ENCODE peak calls at places on chromosomes 6 and 20, in nine cellular contexts. T, R, N, E, M, J, I, F and O are unnamed samples.

GRCh38 chr6:36752187-36752885 is 54.7 kb downstream of the RAB44 start:
- DNase-seq in T (peak), R (no peak), N (no peak), E (no peak), M (peak), J (no peak), I (no peak), F (no peak), O (no peak)

GRCh38 chr20:53165452-53165851 is 193.3 kb downstream of the TSHZ2 start:
- DNase-seq in T (no peak), R (no peak), N (no peak), E (no peak), M (peak), J (no peak), I (no peak), F (no peak), O (no peak)

GRCh38 chr6:169340395-169340794 is 86.7 kb upstream of the THBS2 start:
- DNase-seq in T (peak), R (no peak), N (peak), E (no peak), M (peak), J (no peak), I (no peak), F (no peak), O (no peak)

GRCh38 chr6:5078121-5078695 is 6.9 kb upstream of the PPP1R3G start:
- DNase-seq in T (no peak), R (no peak), N (peak), E (no peak), M (peak), J (no peak), I (no peak), F (no peak), O (no peak)

GRCh38 chr6:122753688-122754056 is 25.8 kb upstream of the FABP7 start:
- DNase-seq in T (no peak), R (no peak), N (no peak), E (no peak), M (no peak), J (no peak), I (no peak), F (no peak), O (no peak)

GRCh38 chr6:116410945-116411623 is 40.3 kb downstream of the DSE start:
- DNase-seq in T (no peak), R (no peak), N (no peak), E (peak), M (peak), J (no peak), I (peak), F (peak), O (no peak)

GRCh38 chr6:164763788-164764187 is 545.6 kb downstream of the C6orf118 start:
- DNase-seq in T (no peak), R (no peak), N (no peak), E (no peak), M (no peak), J (no peak), I (no peak), F (no peak), O (no peak)

GRCh38 chr20:11001767-11002540 is 328.2 kb upstream of the JAG1 start:
- DNase-seq in T (no peak), R (no peak), N (peak), E (peak), M (peak), J (peak), I (no peak), F (peak), O (no peak)

GRCh38 chr20:1943267-1944002 is 48.2 kb downstream of the SIRPA start:
- DNase-seq in T (no peak), R (no peak), N (no peak), E (no peak), M (peak), J (no peak), I (peak), F (no peak), O (no peak)

GRCh38 chr20:29298759-29299613 is 1958.5 kb upstream of the DEFB115 start:
- DNase-seq in T (no peak), R (no peak), N (no peak), E (no peak), M (no peak), J (peak), I (no peak), F (no peak), O (no peak)

GRCh38 chr6:79810153-79810806 is 137.1 kb downstream of the ELOVL4 start:
- DNase-seq in T (no peak), R (peak), N (no peak), E (no peak), M (no peak), J (peak), I (no peak), F (no peak), O (no peak)

GRCh38 chr6:144897441-144897921 is 612.3 kb downstream of the UTRN start:
- DNase-seq in T (no peak), R (no peak), N (peak), E (peak), M (peak), J (peak), I (no peak), F (peak), O (no peak)

GRCh38 chr6:32982702-32983492 is 14.5 kb downstream of the BRD2 start:
- DNase-seq in T (no peak), R (no peak), N (no peak), E (no peak), M (no peak), J (no peak), I (no peak), F (peak), O (no peak)

GRCh38 chr20:41166201-41167117 is 29.1 kb downstream of the PLCG1 start:
- DNase-seq in T (no peak), R (no peak), N (no peak), E (no peak), M (no peak), J (no peak), I (peak), F (no peak), O (no peak)

GRCh38 chr6:35926509-35927215 is 5.8 kb upstream of the SRPK1 start:
- DNase-seq in T (no peak), R (no peak), N (no peak), E (no peak), M (no peak), J (no peak), I (no peak), F (no peak), O (no peak)

GRCh38 chr20:38790210-38791053 is 15.1 kb upstream of the PPP1R16B start:
- DNase-seq in T (no peak), R (no peak), N (peak), E (peak), M (peak), J (peak), I (peak), F (peak), O (no peak)

GRCh38 chr20:63323298-63323820 is 30.4 kb downstream of the COL20A1 start:
- DNase-seq in T (no peak), R (no peak), N (no peak), E (no peak), M (no peak), J (no peak), I (peak), F (no peak), O (no peak)
- H3K4me3 ChIP-seq in T (no peak), R (no peak), N (no peak), E (no peak), M (no peak), J (no peak), I (no peak), F (no peak), O (no peak)

GRCh38 chr6:11648436-11648775 is 110.9 kb downstream of the TMEM170B start:
- DNase-seq in T (no peak), R (no peak), N (no peak), E (no peak), M (peak), J (no peak), I (no peak), F (no peak), O (no peak)

GRCh38 chr6:11648889-11649288 is 111.3 kb downstream of the TMEM170B start:
- DNase-seq in T (no peak), R (no peak), N (no peak), E (no peak), M (no peak), J (no peak), I (no peak), F (no peak), O (no peak)

GRCh38 chr6:11644601-11645000 is 107.1 kb downstream of the TMEM170B start:
- DNase-seq in T (no peak), R (no peak), N (no peak), E (no peak), M (no peak), J (no peak), I (no peak), F (no peak), O (no peak)

GRCh38 chr6:11644071-11644470 is 106.5 kb downstream of the TMEM170B start:
- DNase-seq in T (no peak), R (no peak), N (no peak), E (no peak), M (no peak), J (no peak), I (no peak), F (no peak), O (no peak)

GRCh38 chr6:11645016-11645415 is 107.5 kb downstream of the TMEM170B start:
- DNase-seq in T (no peak), R (no peak), N (no peak), E (no peak), M (no peak), J (no peak), I (no peak), F (peak), O (no peak)
- H3K4me3 ChIP-seq in T (no peak), R (no peak), N (no peak), E (no peak), M (no peak), J (no peak), I (no peak), F (no peak), O (no peak)

DNA sequence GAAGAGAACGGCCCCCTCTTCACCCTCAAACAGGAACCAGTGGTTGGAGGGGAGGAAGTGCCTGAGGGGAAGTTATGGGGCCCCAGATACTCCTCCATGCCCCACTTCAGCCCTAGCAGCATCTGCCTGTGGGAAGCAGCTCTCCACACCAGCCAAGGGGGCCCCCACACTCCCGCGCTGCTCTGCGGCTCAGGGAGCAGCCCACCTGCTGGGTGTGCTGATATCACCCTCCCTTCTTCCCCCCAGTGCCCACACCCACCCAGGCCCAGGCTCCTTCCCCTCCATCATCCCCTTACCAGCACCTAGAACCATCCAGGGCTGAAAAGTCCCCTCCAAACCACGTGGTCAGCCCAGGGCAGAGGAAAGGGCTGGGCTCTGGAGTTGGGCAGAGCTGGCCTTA is 519 bp downstream of the LST1 start:
- DNase-seq in T (peak), R (no peak), N (no peak), E (no peak), M (no peak), J (no peak), I (peak), F (no peak), O (no peak)
- H3K4me3 ChIP-seq in T (no peak), R (no peak), N (no peak), E (no peak), M (no peak), J (no peak), I (no peak), F (no peak), O (no peak)

GRCh38 chr6:108798672-108799355 is 49.4 kb upstream of the ARMC2 start:
- DNase-seq in T (peak), R (no peak), N (no peak), E (no peak), M (no peak), J (no peak), I (peak), F (no peak), O (no peak)
- H3K4me3 ChIP-seq in T (no peak), R (no peak), N (no peak), E (no peak), M (no peak), J (no peak), I (no peak), F (no peak), O (no peak)

GRCh38 chr20:31516651-31517050 is 2.4 kb downstream of the HM13 start:
- DNase-seq in T (no peak), R (no peak), N (no peak), E (no peak), M (no peak), J (no peak), I (no peak), F (no peak), O (no peak)
- H3K4me3 ChIP-seq in T (no peak), R (no peak), N (no peak), E (no peak), M (no peak), J (peak), I (no peak), F (no peak), O (no peak)

GRCh38 chr6:97465877-97466710 is 183.1 kb upstream of the MMS22L start:
- DNase-seq in T (no peak), R (peak), N (no peak), E (no peak), M (no peak), J (no peak), I (no peak), F (no peak), O (no peak)
- H3K4me3 ChIP-seq in T (no peak), R (no peak), N (no peak), E (no peak), M (no peak), J (no peak), I (no peak), F (no peak), O (no peak)

GRCh38 chr6:92667843-92668242 is 751.5 kb downstream of the EPHA7 start:
- DNase-seq in T (no peak), R (no peak), N (no peak), E (no peak), M (no peak), J (no peak), I (no peak), F (peak), O (no peak)
- H3K4me3 ChIP-seq in T (no peak), R (no peak), N (no peak), E (no peak), M (no peak), J (no peak), I (peak), F (no peak), O (no peak)

GRCh38 chr20:18466894-18467678 is at the start of the genes DZANK1 and POLR3F:
- DNase-seq in T (peak), R (peak), N (peak), E (peak), M (peak), J (peak), I (peak), F (peak), O (peak)

GRCh38 chr20:18466574-18466893 is 296 bp downstream of the DZANK1 start:
- DNase-seq in T (no peak), R (no peak), N (no peak), E (no peak), M (no peak), J (no peak), I (no peak), F (no peak), O (peak)

GRCh38 chr20:18465536-18466200 is 1.2 kb downstream of the DZANK1 start:
- DNase-seq in T (no peak), R (no peak), N (no peak), E (no peak), M (no peak), J (no peak), I (no peak), F (no peak), O (no peak)
- H3K4me3 ChIP-seq in T (no peak), R (peak), N (no peak), E (no peak), M (no peak), J (peak), I (no peak), F (no peak), O (no peak)

GRCh38 chr6:152769993-152770392 is 19.4 kb downstream of the VIP start:
- DNase-seq in T (no peak), R (no peak), N (no peak), E (no peak), M (no peak), J (no peak), I (no peak), F (no peak), O (no peak)
- H3K4me3 ChIP-seq in T (no peak), R (no peak), N (no peak), E (no peak), M (no peak), J (no peak), I (no peak), F (no peak), O (no peak)

GRCh38 chr6:1080453-1081328 is 231.2 kb upstream of the FOXQ1 start:
- DNase-seq in T (no peak), R (no peak), N (no peak), E (no peak), M (no peak), J (no peak), I (no peak), F (no peak), O (no peak)
- H3K4me3 ChIP-seq in T (no peak), R (no peak), N (no peak), E (no peak), M (no peak), J (no peak), I (no peak), F (no peak), O (no peak)